ENCODE peak calls at places on chromosomes 5 and 9, in four cellular contexts. One of them, this sample, is unnamed.

GRCh38 chr5:82151622-82152021 is 126.5 kb downstream of the RPS23 start:
- DNase-seq in H1: no peak
- DNase-seq in K562: no peak
- DNase-seq in GM12878: no peak
- DNase-seq in this sample: no peak

GRCh38 chr9:129414377-129415021 is 206.4 kb downstream of the C9orf50 start:
- DNase-seq in H1: no peak
- DNase-seq in GM12878: no peak
- DNase-seq in K562: peak
- DNase-seq in this sample: peak

GRCh38 chr5:120476063-120476462 is 12.0 kb downstream of the PRR16 start:
- DNase-seq in H1: no peak
- DNase-seq in GM12878: no peak
- DNase-seq in K562: no peak
- DNase-seq in this sample: no peak

GRCh38 chr5:82595083-82595482 is 316.9 kb upstream of the RPS23 start:
- DNase-seq in K562: no peak
- DNase-seq in GM12878: no peak
- DNase-seq in H1: no peak
- DNase-seq in this sample: no peak

GRCh38 chr5:43000198-43000840 is 39.8 kb downstream of the ANXA2R start:
- DNase-seq in GM12878: no peak
- DNase-seq in H1: no peak
- DNase-seq in K562: no peak
- DNase-seq in this sample: no peak

GRCh38 chr5:20286512-20286911 is 298.5 kb upstream of the CDH18 start:
- DNase-seq in GM12878: no peak
- DNase-seq in H1: no peak
- DNase-seq in K562: no peak
- DNase-seq in this sample: no peak

GRCh38 chr5:136213919-136214493 is 21.0 kb upstream of the SMIM32 start:
- DNase-seq in GM12878: no peak
- DNase-seq in H1: no peak
- DNase-seq in K562: no peak
- DNase-seq in this sample: no peak

GRCh38 chr9:127847155-127847463 is 7.3 kb downstream of the ENG start:
- DNase-seq in K562: no peak
- DNase-seq in GM12878: no peak
- DNase-seq in H1: no peak
- DNase-seq in this sample: no peak

GRCh38 chr9:83274787-83275186 is 211.8 kb upstream of the RASEF start:
- DNase-seq in K562: no peak
- DNase-seq in H1: no peak
- DNase-seq in GM12878: no peak
- DNase-seq in this sample: no peak

GRCh38 chr9:79581794-79582193 is 10.0 kb downstream of the TLE4 start:
- DNase-seq in H1: no peak
- DNase-seq in GM12878: no peak
- DNase-seq in K562: peak
- DNase-seq in this sample: peak

GRCh38 chr9:137878146-137878941 is 762 bp downstream of the CACNA1B start:
- DNase-seq in H1: peak
- DNase-seq in K562: peak
- DNase-seq in GM12878: no peak
- DNase-seq in this sample: no peak

GRCh38 chr5:78253201-78253600 is 41.3 kb downstream of the AP3B1 start:
- DNase-seq in K562: no peak
- DNase-seq in H1: no peak
- DNase-seq in GM12878: no peak
- DNase-seq in this sample: no peak

GRCh38 chr5:37208883-37209808 is 40.0 kb downstream of the CPLANE1 start:
- DNase-seq in GM12878: no peak
- DNase-seq in K562: no peak
- DNase-seq in H1: no peak
- DNase-seq in this sample: no peak

GRCh38 chr9:14790628-14791027 is 68.1 kb upstream of the CER1 start:
- DNase-seq in GM12878: no peak
- DNase-seq in H1: no peak
- DNase-seq in K562: no peak
- DNase-seq in this sample: no peak

GRCh38 chr5:9265391-9266287 is 280.2 kb downstream of the SEMA5A start:
- DNase-seq in GM12878: no peak
- DNase-seq in H1: peak
- DNase-seq in K562: no peak
- DNase-seq in this sample: no peak

GRCh38 chr5:145999208-145999607 is 62.8 kb downstream of the SH3RF2 start:
- DNase-seq in GM12878: no peak
- DNase-seq in H1: no peak
- DNase-seq in K562: no peak
- DNase-seq in this sample: no peak

GRCh38 chr9:91419222-91420191 is 4.1 kb downstream of the NFIL3 start:
- DNase-seq in GM12878: no peak
- DNase-seq in K562: peak
- DNase-seq in H1: no peak
- DNase-seq in this sample: peak

GRCh38 chr5:142283304-142283703 is 41.5 kb downstream of the SPRY4 start:
- DNase-seq in K562: no peak
- DNase-seq in GM12878: no peak
- DNase-seq in H1: no peak
- DNase-seq in this sample: no peak

GRCh38 chr9:102631559-102631958 is 363.6 kb upstream of the CYLC2 start:
- DNase-seq in GM12878: no peak
- DNase-seq in K562: peak
- DNase-seq in H1: no peak
- DNase-seq in this sample: peak

GRCh38 chr5:170149206-170149515 is 43.5 kb downstream of the FOXI1 start:
- DNase-seq in H1: no peak
- DNase-seq in K562: no peak
- DNase-seq in GM12878: no peak
- DNase-seq in this sample: no peak

DNA sequence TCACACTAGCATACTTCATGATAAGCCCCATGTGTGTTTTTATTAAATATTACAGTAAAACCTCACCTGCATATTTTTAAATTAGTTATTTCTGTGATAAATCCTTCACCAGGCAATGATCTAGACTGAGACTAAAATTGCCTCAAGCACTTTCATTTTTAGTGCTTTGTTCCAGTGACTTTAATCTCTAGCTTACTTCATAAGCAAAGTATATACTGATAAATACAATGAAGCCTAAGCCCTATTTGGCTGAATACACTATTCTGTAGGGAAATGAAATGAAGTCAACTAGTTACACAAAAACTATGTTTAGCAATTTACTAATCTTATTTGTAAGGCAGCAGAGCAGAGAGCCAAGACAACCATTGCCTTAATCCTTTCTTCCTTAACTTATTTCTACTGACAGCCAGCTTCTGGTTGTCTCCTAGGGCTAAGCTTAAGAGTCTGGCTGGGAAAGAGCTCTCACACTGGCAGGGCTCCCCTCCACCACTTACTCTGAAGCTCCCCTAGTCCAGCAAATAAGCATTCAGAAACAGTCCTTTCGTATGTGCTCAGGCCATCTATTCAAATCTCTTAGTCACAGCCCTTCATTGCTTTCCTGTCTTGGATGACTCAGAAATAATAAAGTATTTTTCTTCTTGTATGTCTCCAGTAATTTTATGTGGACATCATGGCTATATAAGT is 31.4 kb upstream of the MTAP start:
- DNase-seq in K562: no peak
- DNase-seq in GM12878: no peak
- DNase-seq in H1: no peak
- DNase-seq in this sample: no peak
- TF ChIP-seq YY1 in K562: no peak
- TF ChIP-seq YY1 in GM12878: no peak
- TF ChIP-seq YY1 in H1: no peak
- TF ChIP-seq YY1 in this sample: no peak

GRCh38 chr5:61790007-61790406 is 457.9 kb downstream of the ZSWIM6 start:
- DNase-seq in H1: no peak
- DNase-seq in K562: no peak
- DNase-seq in GM12878: no peak
- DNase-seq in this sample: no peak

DNA sequence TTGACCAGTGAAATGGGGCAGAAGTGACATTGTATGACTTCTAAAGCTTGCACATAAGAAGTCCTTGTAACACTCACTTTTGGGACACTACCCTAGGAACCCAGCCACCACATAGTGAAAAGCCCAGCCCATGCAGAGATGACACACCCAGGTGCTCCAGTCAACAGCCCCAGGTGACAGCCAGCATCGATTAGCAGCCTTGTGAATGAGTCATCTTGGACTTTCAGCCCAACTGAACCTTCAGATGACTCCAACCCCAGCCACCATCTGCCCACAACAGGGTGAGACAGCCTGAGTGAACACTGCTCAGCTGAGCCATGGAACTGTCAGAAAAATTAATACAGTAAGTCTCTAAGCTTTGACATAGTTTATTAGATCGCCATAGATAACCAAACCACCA is 458.6 kb downstream of the ZSWIM6 start:
- DNase-seq in GM12878: no peak
- DNase-seq in K562: no peak
- DNase-seq in H1: no peak
- DNase-seq in this sample: peak
- TF ChIP-seq HDAC6 in GM12878: no peak
- TF ChIP-seq HDAC6 in K562: no peak
- TF ChIP-seq HDAC6 in H1: no peak
- TF ChIP-seq HDAC6 in this sample: no peak

DNA sequence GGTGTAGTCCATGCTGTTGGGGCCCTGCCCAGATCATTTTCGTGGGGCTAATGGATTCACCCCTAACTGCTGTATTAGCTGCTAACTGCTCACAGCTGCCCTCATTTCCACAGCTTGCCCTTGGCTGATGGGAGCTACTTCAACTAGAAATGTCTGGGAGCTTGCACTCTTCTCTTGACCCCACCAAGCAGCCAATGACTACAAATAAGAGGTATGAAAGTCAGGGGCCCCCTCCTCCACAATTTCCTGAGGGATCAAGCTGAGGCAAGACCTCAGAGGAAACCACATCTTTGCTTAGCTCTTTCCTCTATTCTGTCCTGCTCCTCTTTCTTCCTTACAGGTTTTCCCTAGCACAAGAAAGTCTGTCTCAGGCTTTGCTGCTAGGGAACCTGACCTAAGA is 397.5 kb downstream of the MLLT3 start:
- DNase-seq in H1: no peak
- DNase-seq in GM12878: no peak
- DNase-seq in K562: no peak
- DNase-seq in this sample: no peak
- H2AFZ ChIP-seq in H1: no peak
- H2AFZ ChIP-seq in GM12878: no peak
- H2AFZ ChIP-seq in K562: no peak
- H2AFZ ChIP-seq in this sample: no peak

GRCh38 chr5:27191786-27192505 is 153.6 kb upstream of the CDH9 start:
- DNase-seq in GM12878: no peak
- DNase-seq in H1: no peak
- DNase-seq in K562: no peak
- DNase-seq in this sample: no peak
- TF ChIP-seq YY1 in GM12878: no peak
- TF ChIP-seq YY1 in H1: no peak
- TF ChIP-seq YY1 in K562: no peak
- TF ChIP-seq YY1 in this sample: no peak

DNA sequence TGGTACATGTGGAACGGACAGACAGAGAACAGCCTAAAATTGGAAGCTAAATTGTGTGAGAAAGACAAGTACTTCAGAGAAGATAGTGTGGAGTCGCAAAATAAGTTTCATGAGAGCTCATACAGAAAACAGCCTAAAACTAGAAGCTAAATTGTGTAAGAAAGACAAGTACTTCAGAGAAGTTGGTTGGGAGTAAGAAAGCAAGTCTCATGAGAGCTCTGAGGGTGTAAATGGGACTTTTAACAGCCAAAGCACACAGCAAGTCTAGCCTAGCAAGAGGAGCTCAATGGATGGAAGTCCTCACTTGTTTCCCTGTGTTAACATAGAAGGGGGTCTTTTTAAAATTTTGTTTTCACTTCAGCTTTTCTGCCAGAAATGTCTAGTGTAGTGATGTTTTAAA is 93.1 kb downstream of the STK32A start:
- DNase-seq in H1: no peak
- DNase-seq in K562: no peak
- DNase-seq in GM12878: no peak
- DNase-seq in this sample: no peak
- TF ChIP-seq HDAC6 in H1: no peak
- TF ChIP-seq HDAC6 in K562: no peak
- TF ChIP-seq HDAC6 in GM12878: no peak
- TF ChIP-seq HDAC6 in this sample: no peak

This sample was measured in HepG2.